ENCODE peak calls at places on chromosome 21, in four cellular contexts. One of them, this sample, is unnamed.

GRCh38 chr21:25506887-25507286 is 100.4 kb downstream of the MRPL39 start:
- DNase-seq in retinal pigment epithelial cell: no peak
- DNase-seq in AG10803: peak; percentile 50
- DNase-seq in astrocyte of the spinal cord: peak; percentile 61
- DNase-seq in this sample: peak; percentile 31

GRCh38 chr21:19900149-19900548 is 1098.1 kb upstream of the NCAM2 start:
- DNase-seq in AG10803: no peak
- DNase-seq in retinal pigment epithelial cell: no peak
- DNase-seq in astrocyte of the spinal cord: no peak
- DNase-seq in this sample: no peak

GRCh38 chr21:35349378-35350080 is 300.4 kb upstream of the RUNX1 start:
- DNase-seq in astrocyte of the spinal cord: peak; percentile 77
- DNase-seq in retinal pigment epithelial cell: no peak
- DNase-seq in AG10803: peak; percentile 89
- DNase-seq in this sample: no peak

GRCh38 chr21:21851657-21852056 is 853.4 kb downstream of the NCAM2 start:
- DNase-seq in astrocyte of the spinal cord: no peak
- DNase-seq in AG10803: peak; percentile 0
- DNase-seq in retinal pigment epithelial cell: no peak
- DNase-seq in this sample: no peak

GRCh38 chr21:35506352-35506751 is 457.2 kb upstream of the RUNX1 start:
- DNase-seq in AG10803: peak; percentile 40
- DNase-seq in retinal pigment epithelial cell: no peak
- DNase-seq in astrocyte of the spinal cord: no peak
- DNase-seq in this sample: peak; percentile 19

GRCh38 chr21:33567914-33568313 is 20.6 kb downstream of the DONSON start:
- DNase-seq in astrocyte of the spinal cord: no peak
- DNase-seq in retinal pigment epithelial cell: no peak
- DNase-seq in AG10803: no peak
- DNase-seq in this sample: no peak

GRCh38 chr21:29117372-29117955 is 13.0 kb upstream of the MAP3K7CL start:
- DNase-seq in retinal pigment epithelial cell: no peak
- DNase-seq in AG10803: no peak
- DNase-seq in astrocyte of the spinal cord: no peak
- DNase-seq in this sample: no peak

GRCh38 chr21:43910460-43910859 is 45.4 kb downstream of the AGPAT3 start:
- DNase-seq in astrocyte of the spinal cord: no peak
- DNase-seq in retinal pigment epithelial cell: no peak
- DNase-seq in AG10803: no peak
- DNase-seq in this sample: no peak

GRCh38 chr21:32382108-32382601 is 10.7 kb downstream of the URB1 start:
- DNase-seq in AG10803: peak; percentile 81
- DNase-seq in astrocyte of the spinal cord: peak; percentile 55
- DNase-seq in retinal pigment epithelial cell: peak; percentile 61
- DNase-seq in this sample: peak; percentile 41

GRCh38 chr21:22791986-22792560 is 1793.9 kb downstream of the NCAM2 start:
- DNase-seq in astrocyte of the spinal cord: peak; percentile 64
- DNase-seq in AG10803: peak; percentile 37
- DNase-seq in retinal pigment epithelial cell: peak; percentile 16
- DNase-seq in this sample: no peak

GRCh38 chr21:36441715-36442114 is 38.2 kb downstream of the CLDN14 start:
- DNase-seq in astrocyte of the spinal cord: no peak
- DNase-seq in retinal pigment epithelial cell: no peak
- DNase-seq in AG10803: no peak
- DNase-seq in this sample: no peak

GRCh38 chr21:32437729-32438128 is 25.2 kb downstream of the EVA1C start:
- DNase-seq in astrocyte of the spinal cord: no peak
- DNase-seq in retinal pigment epithelial cell: no peak
- DNase-seq in AG10803: no peak
- DNase-seq in this sample: no peak

GRCh38 chr21:32645261-32646182 is 33.3 kb upstream of the CFAP298 start:
- DNase-seq in retinal pigment epithelial cell: no peak
- DNase-seq in AG10803: no peak
- DNase-seq in astrocyte of the spinal cord: no peak
- DNase-seq in this sample: no peak

GRCh38 chr21:14864211-14865021 is 200.4 kb downstream of the NRIP1 start:
- DNase-seq in AG10803: peak; percentile 69
- DNase-seq in astrocyte of the spinal cord: peak; percentile 79
- DNase-seq in retinal pigment epithelial cell: peak; percentile 92
- DNase-seq in this sample: no peak

GRCh38 chr21:36229181-36229580 is 72.6 kb downstream of the DOP1B start:
- DNase-seq in astrocyte of the spinal cord: no peak
- DNase-seq in AG10803: no peak
- DNase-seq in retinal pigment epithelial cell: no peak
- DNase-seq in this sample: no peak

GRCh38 chr21:21196087-21196486 is 197.9 kb downstream of the NCAM2 start:
- DNase-seq in retinal pigment epithelial cell: no peak
- DNase-seq in AG10803: no peak
- DNase-seq in astrocyte of the spinal cord: peak; percentile 58
- DNase-seq in this sample: no peak

GRCh38 chr21:14548751-14549150 is 2.6 kb upstream of the SAMSN1 start:
- DNase-seq in AG10803: no peak
- DNase-seq in retinal pigment epithelial cell: no peak
- DNase-seq in astrocyte of the spinal cord: no peak
- DNase-seq in this sample: no peak

GRCh38 chr21:34934350-34934749 is 114.8 kb downstream of the RUNX1 start:
- DNase-seq in astrocyte of the spinal cord: no peak
- DNase-seq in AG10803: no peak
- DNase-seq in retinal pigment epithelial cell: no peak
- DNase-seq in this sample: no peak

GRCh38 chr21:37208056-37208705 is 59.0 kb downstream of the VPS26C start:
- DNase-seq in AG10803: peak; percentile 16
- DNase-seq in astrocyte of the spinal cord: peak; percentile 16
- DNase-seq in retinal pigment epithelial cell: no peak
- DNase-seq in this sample: no peak

GRCh38 chr21:34910396-34910795 is 138.7 kb downstream of the RUNX1 start:
- DNase-seq in astrocyte of the spinal cord: no peak
- DNase-seq in retinal pigment epithelial cell: no peak
- DNase-seq in AG10803: no peak
- DNase-seq in this sample: no peak

GRCh38 chr21:33936221-33937038 is 20.8 kb upstream of the ATP5PO start:
- DNase-seq in AG10803: peak; percentile 26
- DNase-seq in retinal pigment epithelial cell: peak; percentile 56
- DNase-seq in astrocyte of the spinal cord: no peak
- DNase-seq in this sample: no peak

GRCh38 chr21:33109574-33110339 is 39.8 kb downstream of the OLIG1 start:
- DNase-seq in retinal pigment epithelial cell: no peak
- DNase-seq in AG10803: no peak
- DNase-seq in astrocyte of the spinal cord: no peak
- DNase-seq in this sample: no peak

GRCh38 chr21:15224346-15225086 is 159.7 kb upstream of the NRIP1 start:
- DNase-seq in AG10803: peak; percentile 64
- DNase-seq in retinal pigment epithelial cell: peak; percentile 75
- DNase-seq in astrocyte of the spinal cord: peak; percentile 90
- DNase-seq in this sample: peak; percentile 0

GRCh38 chr21:23016617-23017016 is 2018.4 kb downstream of the NCAM2 start:
- DNase-seq in astrocyte of the spinal cord: no peak
- DNase-seq in AG10803: no peak
- DNase-seq in retinal pigment epithelial cell: peak; percentile 8
- DNase-seq in this sample: no peak

GRCh38 chr21:31444061-31444460 is 100.0 kb upstream of the TIAM1 start:
- DNase-seq in astrocyte of the spinal cord: no peak
- DNase-seq in retinal pigment epithelial cell: no peak
- DNase-seq in AG10803: peak; percentile 9
- DNase-seq in this sample: peak; percentile 23

GRCh38 chr21:40704141-40704540 is 142.8 kb downstream of the DSCAM start:
- DNase-seq in AG10803: no peak
- DNase-seq in astrocyte of the spinal cord: no peak
- DNase-seq in retinal pigment epithelial cell: no peak
- DNase-seq in this sample: no peak

GRCh38 chr21:15401331-15401730 is 328.5 kb upstream of the USP25 start:
- DNase-seq in AG10803: no peak
- DNase-seq in astrocyte of the spinal cord: no peak
- DNase-seq in retinal pigment epithelial cell: no peak
- DNase-seq in this sample: no peak

GRCh38 chr21:31772674-31773555 is 41.0 kb upstream of the SCAF4 start:
- DNase-seq in astrocyte of the spinal cord: no peak
- DNase-seq in retinal pigment epithelial cell: no peak
- DNase-seq in AG10803: no peak
- DNase-seq in this sample: no peak

GRCh38 chr21:26840912-26841311 is 4.3 kb downstream of the ADAMTS1 start:
- DNase-seq in AG10803: peak; percentile 90
- DNase-seq in retinal pigment epithelial cell: no peak
- DNase-seq in astrocyte of the spinal cord: peak; percentile 80
- DNase-seq in this sample: peak; percentile 72

GRCh38 chr21:27371688-27372331 is 404.9 kb upstream of the ADAMTS5 start:
- DNase-seq in retinal pigment epithelial cell: peak; percentile 64
- DNase-seq in AG10803: no peak
- DNase-seq in astrocyte of the spinal cord: no peak
- DNase-seq in this sample: no peak

GRCh38 chr21:36164427-36164784 is 7.8 kb downstream of the DOP1B start:
- DNase-seq in astrocyte of the spinal cord: no peak
- DNase-seq in retinal pigment epithelial cell: no peak
- DNase-seq in AG10803: no peak
- DNase-seq in this sample: no peak

GRCh38 chr21:31446206-31446900 is 102.3 kb upstream of the TIAM1 start:
- DNase-seq in astrocyte of the spinal cord: no peak
- DNase-seq in AG10803: no peak
- DNase-seq in retinal pigment epithelial cell: no peak
- DNase-seq in this sample: no peak

GRCh38 chr21:38773108-38774061 is 32.3 kb upstream of the ETS2 start:
- DNase-seq in astrocyte of the spinal cord: peak; percentile 95
- DNase-seq in AG10803: peak; percentile 97
- DNase-seq in retinal pigment epithelial cell: peak; percentile 95
- DNase-seq in this sample: peak; percentile 91
- H3K4me3 ChIP-seq in astrocyte of the spinal cord: no peak overlapping the region
- H3K4me3 ChIP-seq in AG10803: no peak overlapping the region
- H3K4me3 ChIP-seq in retinal pigment epithelial cell: no peak overlapping the region
- H3K4me3 ChIP-seq in this sample: peak overlapping the region; percentile 31

GRCh38 chr21:16978309-16978895 is 534.4 kb upstream of the CXADR start:
- DNase-seq in AG10803: no peak
- DNase-seq in retinal pigment epithelial cell: no peak
- DNase-seq in astrocyte of the spinal cord: no peak
- DNase-seq in this sample: no peak
- TF ChIP-seq CTCF in AG10803: no peak
- TF ChIP-seq CTCF in retinal pigment epithelial cell: no peak
- TF ChIP-seq CTCF in astrocyte of the spinal cord: no peak
- TF ChIP-seq CTCF in this sample: no peak

GRCh38 chr21:38498057-38498833 is at the start of gene ERG:
- DNase-seq in retinal pigment epithelial cell: no peak
- DNase-seq in AG10803: no peak
- DNase-seq in astrocyte of the spinal cord: no peak
- DNase-seq in this sample: no peak
- H3K4me3 ChIP-seq in retinal pigment epithelial cell: no peak within 1 kb of the TSS
- H3K4me3 ChIP-seq in AG10803: no peak within 1 kb of the TSS
- H3K4me3 ChIP-seq in astrocyte of the spinal cord: no peak within 1 kb of the TSS
- H3K4me3 ChIP-seq in this sample: no peak within 1 kb of the TSS

GRCh38 chr21:44946254-44947041 is 6.6 kb downstream of the SLX9 start:
- DNase-seq in astrocyte of the spinal cord: no peak
- DNase-seq in AG10803: no peak
- DNase-seq in retinal pigment epithelial cell: no peak
- DNase-seq in this sample: no peak

GRCh38 chr21:44947111-44947929 is 7.5 kb downstream of the SLX9 start:
- DNase-seq in AG10803: no peak
- DNase-seq in retinal pigment epithelial cell: no peak
- DNase-seq in astrocyte of the spinal cord: no peak
- DNase-seq in this sample: no peak

GRCh38 chr21:44949161-44950015 is 9.6 kb downstream of the SLX9 start:
- DNase-seq in astrocyte of the spinal cord: peak; percentile 58
- DNase-seq in retinal pigment epithelial cell: no peak
- DNase-seq in AG10803: peak; percentile 69
- DNase-seq in this sample: no peak

GRCh38 chr21:44948426-44949120 is 8.7 kb downstream of the SLX9 start:
- DNase-seq in AG10803: no peak
- DNase-seq in retinal pigment epithelial cell: no peak
- DNase-seq in astrocyte of the spinal cord: no peak
- DNase-seq in this sample: no peak

GRCh38 chr21:44947930-44948331 is 8.1 kb downstream of the SLX9 start:
- DNase-seq in retinal pigment epithelial cell: no peak
- DNase-seq in astrocyte of the spinal cord: no peak
- DNase-seq in AG10803: no peak
- DNase-seq in this sample: no peak
- TF ChIP-seq CTCF in retinal pigment epithelial cell: no peak
- TF ChIP-seq CTCF in astrocyte of the spinal cord: no peak
- TF ChIP-seq CTCF in AG10803: no peak
- TF ChIP-seq CTCF in this sample: no peak

DNA sequence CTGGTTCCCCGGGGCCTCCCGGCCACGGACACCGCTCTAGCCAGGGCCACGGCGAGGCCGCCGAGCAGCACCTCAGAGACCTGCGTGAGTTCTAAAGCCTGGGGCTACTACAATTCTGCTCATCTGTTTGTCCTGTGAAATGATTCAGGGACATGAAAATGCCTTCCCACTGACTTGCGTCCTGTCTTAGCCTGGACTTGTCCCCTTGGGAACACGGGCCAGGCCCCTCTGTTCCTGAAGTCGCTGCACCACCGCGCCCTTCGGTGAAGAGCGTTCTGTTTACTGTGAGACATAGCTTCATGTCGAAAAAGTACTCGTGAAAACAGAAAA is 11.9 kb downstream of the YBEY start:
- DNase-seq in retinal pigment epithelial cell: no peak
- DNase-seq in AG10803: peak; percentile 30
- DNase-seq in astrocyte of the spinal cord: no peak
- DNase-seq in this sample: no peak
- H3K4me3 ChIP-seq in retinal pigment epithelial cell: peak overlapping the region; percentile 43
- H3K4me3 ChIP-seq in AG10803: peak overlapping the region; percentile 20
- H3K4me3 ChIP-seq in astrocyte of the spinal cord: peak overlapping the region; percentile 21
- H3K4me3 ChIP-seq in this sample: no peak overlapping the region

DNA sequence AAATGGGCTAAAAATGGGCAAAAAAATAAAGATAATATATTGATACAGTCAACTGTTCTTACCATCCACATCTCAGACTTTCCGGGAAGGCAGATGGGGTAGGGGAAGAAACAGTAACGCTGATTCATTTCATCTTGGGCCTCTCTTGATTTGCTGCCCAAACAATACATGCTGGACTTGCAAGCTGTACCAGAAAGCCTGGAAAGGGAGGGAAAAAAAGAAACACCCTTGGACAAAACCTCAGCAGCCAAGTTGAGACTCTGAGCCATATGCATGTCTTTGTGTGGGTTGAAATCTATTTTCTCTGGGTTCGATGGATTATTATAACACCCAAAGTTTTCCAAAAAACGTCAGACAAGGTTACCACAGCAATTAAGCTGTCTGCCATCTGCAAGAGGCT is 71.3 kb downstream of the PSMG1 start:
- DNase-seq in AG10803: peak; percentile 57
- DNase-seq in astrocyte of the spinal cord: peak; percentile 36
- DNase-seq in retinal pigment epithelial cell: no peak
- DNase-seq in this sample: no peak
- TF ChIP-seq CTCF in AG10803: no peak
- TF ChIP-seq CTCF in astrocyte of the spinal cord: no peak
- TF ChIP-seq CTCF in retinal pigment epithelial cell: no peak
- TF ChIP-seq CTCF in this sample: no peak

GRCh38 chr21:41769521-41769920 is 2.7 kb upstream of the RIPK4 start:
- DNase-seq in astrocyte of the spinal cord: no peak
- DNase-seq in retinal pigment epithelial cell: no peak
- DNase-seq in AG10803: no peak
- DNase-seq in this sample: no peak
- H3K4me3 ChIP-seq in astrocyte of the spinal cord: no peak overlapping the region
- H3K4me3 ChIP-seq in retinal pigment epithelial cell: no peak overlapping the region
- H3K4me3 ChIP-seq in AG10803: no peak overlapping the region
- H3K4me3 ChIP-seq in this sample: no peak overlapping the region

This sample was measured in AG04449.